ENCODE peak calls at places on chromosomes 12 and 14, in four cellular contexts. One of them, this sample, is unnamed.

GRCh38 chr12:130186631-130187269 is 24.5 kb downstream of the FZD10 start:
- DNase-seq in astrocyte of the cerebellum: no peak
- DNase-seq in activated naive CD8-positive, alpha-beta T cell treated with anti-CD3 and anti-CD28 coated beads, Interleukin-2, amount 10 ng/mL, durations not matched to agents 7 days and 5 days: no peak
- DNase-seq in NCI-H2029: no peak
- DNase-seq in this sample: no peak

GRCh38 chr14:64932231-64932630 is 10.3 kb downstream of the GPX2 start:
- DNase-seq in astrocyte of the cerebellum: no peak
- DNase-seq in activated naive CD8-positive, alpha-beta T cell treated with anti-CD3 and anti-CD28 coated beads, Interleukin-2, amount 10 ng/mL, durations not matched to agents 7 days and 5 days: no peak
- DNase-seq in NCI-H2029: no peak
- DNase-seq in this sample: no peak

GRCh38 chr14:23061995-23062394 is 4.7 kb upstream of the CDH24 start:
- DNase-seq in astrocyte of the cerebellum: peak
- DNase-seq in activated naive CD8-positive, alpha-beta T cell treated with anti-CD3 and anti-CD28 coated beads, Interleukin-2, amount 10 ng/mL, durations not matched to agents 7 days and 5 days: no peak
- DNase-seq in NCI-H2029: no peak
- DNase-seq in this sample: peak

GRCh38 chr14:49633650-49634546 is 1.1 kb downstream of the DNAAF2 start:
- DNase-seq in astrocyte of the cerebellum: peak
- DNase-seq in activated naive CD8-positive, alpha-beta T cell treated with anti-CD3 and anti-CD28 coated beads, Interleukin-2, amount 10 ng/mL, durations not matched to agents 7 days and 5 days: peak
- DNase-seq in NCI-H2029: peak
- DNase-seq in this sample: peak

GRCh38 chr12:56271031-56271430 is 4.3 kb downstream of the COQ10A start:
- DNase-seq in astrocyte of the cerebellum: no peak
- DNase-seq in activated naive CD8-positive, alpha-beta T cell treated with anti-CD3 and anti-CD28 coated beads, Interleukin-2, amount 10 ng/mL, durations not matched to agents 7 days and 5 days: no peak
- DNase-seq in NCI-H2029: no peak
- DNase-seq in this sample: peak

GRCh38 chr12:116346751-116347150 is 69.3 kb upstream of the MED13L start:
- DNase-seq in astrocyte of the cerebellum: peak
- DNase-seq in activated naive CD8-positive, alpha-beta T cell treated with anti-CD3 and anti-CD28 coated beads, Interleukin-2, amount 10 ng/mL, durations not matched to agents 7 days and 5 days: no peak
- DNase-seq in NCI-H2029: no peak
- DNase-seq in this sample: peak

GRCh38 chr12:54404061-54405004 is 14.7 kb downstream of the ITGA5 start:
- DNase-seq in astrocyte of the cerebellum: no peak
- DNase-seq in activated naive CD8-positive, alpha-beta T cell treated with anti-CD3 and anti-CD28 coated beads, Interleukin-2, amount 10 ng/mL, durations not matched to agents 7 days and 5 days: peak
- DNase-seq in NCI-H2029: peak
- DNase-seq in this sample: peak

GRCh38 chr12:111598637-111599458 is at the start of gene ATXN2:
- DNase-seq in astrocyte of the cerebellum: no peak
- DNase-seq in activated naive CD8-positive, alpha-beta T cell treated with anti-CD3 and anti-CD28 coated beads, Interleukin-2, amount 10 ng/mL, durations not matched to agents 7 days and 5 days: no peak
- DNase-seq in NCI-H2029: peak
- DNase-seq in this sample: no peak

GRCh38 chr12:64452559-64453329 is 824 bp downstream of the TBK1 start:
- DNase-seq in astrocyte of the cerebellum: peak
- DNase-seq in activated naive CD8-positive, alpha-beta T cell treated with anti-CD3 and anti-CD28 coated beads, Interleukin-2, amount 10 ng/mL, durations not matched to agents 7 days and 5 days: no peak
- DNase-seq in NCI-H2029: peak
- DNase-seq in this sample: peak

GRCh38 chr14:104356738-104357688 is 218.6 kb downstream of the KIF26A start:
- DNase-seq in astrocyte of the cerebellum: no peak
- DNase-seq in activated naive CD8-positive, alpha-beta T cell treated with anti-CD3 and anti-CD28 coated beads, Interleukin-2, amount 10 ng/mL, durations not matched to agents 7 days and 5 days: peak
- DNase-seq in NCI-H2029: no peak
- DNase-seq in this sample: no peak

GRCh38 chr12:120940799-120941198 is 36.6 kb upstream of the SPPL3 start:
- DNase-seq in astrocyte of the cerebellum: no peak
- DNase-seq in activated naive CD8-positive, alpha-beta T cell treated with anti-CD3 and anti-CD28 coated beads, Interleukin-2, amount 10 ng/mL, durations not matched to agents 7 days and 5 days: no peak
- DNase-seq in NCI-H2029: no peak
- DNase-seq in this sample: peak

GRCh38 chr12:62113366-62114011 is 146.7 kb upstream of the USP15 start:
- DNase-seq in astrocyte of the cerebellum: no peak
- DNase-seq in activated naive CD8-positive, alpha-beta T cell treated with anti-CD3 and anti-CD28 coated beads, Interleukin-2, amount 10 ng/mL, durations not matched to agents 7 days and 5 days: no peak
- DNase-seq in NCI-H2029: no peak
- DNase-seq in this sample: no peak

GRCh38 chr12:3170423-3171194 is 93.4 kb downstream of the TSPAN9 start:
- DNase-seq in astrocyte of the cerebellum: peak
- DNase-seq in activated naive CD8-positive, alpha-beta T cell treated with anti-CD3 and anti-CD28 coated beads, Interleukin-2, amount 10 ng/mL, durations not matched to agents 7 days and 5 days: no peak
- DNase-seq in NCI-H2029: no peak
- DNase-seq in this sample: peak

GRCh38 chr14:95830386-95830785 is 46.2 kb upstream of the TUNAR start:
- DNase-seq in astrocyte of the cerebellum: no peak
- DNase-seq in activated naive CD8-positive, alpha-beta T cell treated with anti-CD3 and anti-CD28 coated beads, Interleukin-2, amount 10 ng/mL, durations not matched to agents 7 days and 5 days: no peak
- DNase-seq in NCI-H2029: no peak
- DNase-seq in this sample: no peak

GRCh38 chr12:80419660-80420059 is 24.4 kb upstream of the PTPRQ start:
- DNase-seq in astrocyte of the cerebellum: no peak
- DNase-seq in activated naive CD8-positive, alpha-beta T cell treated with anti-CD3 and anti-CD28 coated beads, Interleukin-2, amount 10 ng/mL, durations not matched to agents 7 days and 5 days: no peak
- DNase-seq in NCI-H2029: no peak
- DNase-seq in this sample: peak

GRCh38 chr12:132740652-132741051 is 21.0 kb downstream of the ANKLE2 start:
- DNase-seq in astrocyte of the cerebellum: no peak
- DNase-seq in activated naive CD8-positive, alpha-beta T cell treated with anti-CD3 and anti-CD28 coated beads, Interleukin-2, amount 10 ng/mL, durations not matched to agents 7 days and 5 days: no peak
- DNase-seq in NCI-H2029: no peak
- DNase-seq in this sample: no peak

GRCh38 chr12:46205293-46205692 is 63.5 kb downstream of the SLC38A1 start:
- DNase-seq in astrocyte of the cerebellum: no peak
- DNase-seq in activated naive CD8-positive, alpha-beta T cell treated with anti-CD3 and anti-CD28 coated beads, Interleukin-2, amount 10 ng/mL, durations not matched to agents 7 days and 5 days: no peak
- DNase-seq in NCI-H2029: no peak
- DNase-seq in this sample: no peak